ENCODE peak calls at places on chromosomes 2 and 18, in nine cellular contexts. O, K, Q, W, J, G, U, H and T are unnamed samples.

GRCh38 chr18:27227721-27228120 is 42.6 kb upstream of the CHST9 start:
- DNase-seq in O (no peak), K (no peak), Q (no peak), W (no peak), J (no peak), G (no peak), U (no peak), H (no peak), T (no peak)

GRCh38 chr2:9768388-9768787 is 74.9 kb upstream of the TAF1B start:
- DNase-seq in O (no peak), K (no peak), Q (no peak), W (peak), J (no peak), G (no peak), U (no peak), H (no peak), T (no peak)

GRCh38 chr2:28990445-28990844 is 9.3 kb downstream of the TOGARAM2 start:
- DNase-seq in O (no peak), K (no peak), Q (no peak), W (no peak), J (no peak), G (no peak), U (no peak), H (no peak), T (no peak)

GRCh38 chr2:11602563-11603182 is 67.3 kb downstream of the NTSR2 start:
- DNase-seq in O (no peak), K (no peak), Q (no peak), W (no peak), J (no peak), G (no peak), U (no peak), H (no peak), T (no peak)

GRCh38 chr2:43105586-43106562 is 120.5 kb downstream of the ZFP36L2 start:
- DNase-seq in O (peak), K (peak), Q (no peak), W (no peak), J (no peak), G (peak), U (peak), H (peak), T (no peak)

GRCh38 chr2:23916727-23917458 is 10.0 kb downstream of the ATAD2B start:
- DNase-seq in O (no peak), K (no peak), Q (no peak), W (no peak), J (no peak), G (no peak), U (no peak), H (no peak), T (no peak)

GRCh38 chr18:58402247-58402646 is 226.6 kb downstream of the ALPK2 start:
- DNase-seq in O (no peak), K (no peak), Q (peak), W (no peak), J (no peak), G (no peak), U (no peak), H (no peak), T (no peak)

GRCh38 chr18:32998285-32998684 is 225.5 kb upstream of the KLHL14 start:
- DNase-seq in O (no peak), K (no peak), Q (no peak), W (no peak), J (no peak), G (no peak), U (no peak), H (no peak), T (no peak)

GRCh38 chr18:69866250-69866649 is 81.4 kb downstream of the CD226 start:
- DNase-seq in O (no peak), K (no peak), Q (no peak), W (no peak), J (no peak), G (no peak), U (no peak), H (no peak), T (no peak)

GRCh38 chr2:120539937-120540718 is 194.2 kb downstream of the INHBB start:
- DNase-seq in O (peak), K (no peak), Q (no peak), W (no peak), J (peak), G (peak), U (no peak), H (peak), T (no peak)

GRCh38 chr2:64604929-64605550 is 48.7 kb downstream of the SERTAD2 start:
- DNase-seq in O (no peak), K (peak), Q (no peak), W (no peak), J (no peak), G (peak), U (no peak), H (peak), T (no peak)

GRCh38 chr2:149989447-149990063 is 402.0 kb upstream of the MMADHC start:
- DNase-seq in O (peak), K (no peak), Q (no peak), W (no peak), J (no peak), G (no peak), U (no peak), H (peak), T (no peak)

GRCh38 chr2:146801886-146802285 is 1042.9 kb upstream of the ACVR2A start:
- DNase-seq in O (no peak), K (no peak), Q (no peak), W (no peak), J (no peak), G (no peak), U (no peak), H (no peak), T (no peak)

GRCh38 chr2:72895759-72896281 is 8.6 kb downstream of the SPR start:
- DNase-seq in O (peak), K (peak), Q (no peak), W (no peak), J (no peak), G (peak), U (no peak), H (peak), T (no peak)

GRCh38 chr2:26292646-26293045 is 47.9 kb downstream of the HADHB start:
- DNase-seq in O (no peak), K (peak), Q (no peak), W (no peak), J (no peak), G (peak), U (no peak), H (no peak), T (no peak)

GRCh38 chr2:223050900-223051299 is 1.1 kb upstream of the KCNE4 start:
- DNase-seq in O (no peak), K (no peak), Q (no peak), W (no peak), J (no peak), G (no peak), U (no peak), H (peak), T (no peak)

GRCh38 chr2:220396287-220396686 is 768.9 kb downstream of the SLC4A3 start:
- DNase-seq in O (peak), K (no peak), Q (no peak), W (no peak), J (no peak), G (no peak), U (no peak), H (peak), T (no peak)

GRCh38 chr2:19362094-19362649 is 3.7 kb upstream of the OSR1 start:
- DNase-seq in O (no peak), K (no peak), Q (no peak), W (no peak), J (no peak), G (no peak), U (peak), H (no peak), T (no peak)

GRCh38 chr2:159290289-159290907 is 3.9 kb upstream of the WDSUB1 start:
- DNase-seq in O (peak), K (no peak), Q (no peak), W (no peak), J (no peak), G (no peak), U (no peak), H (peak), T (no peak)

GRCh38 chr2:134550566-134551164 is 168.1 kb downstream of the TMEM163 start:
- DNase-seq in O (no peak), K (no peak), Q (no peak), W (no peak), J (no peak), G (no peak), U (no peak), H (no peak), T (no peak)

GRCh38 chr2:203678971-203679370 is 27.5 kb upstream of the CD28 start:
- DNase-seq in O (no peak), K (no peak), Q (no peak), W (no peak), J (no peak), G (no peak), U (no peak), H (no peak), T (no peak)

GRCh38 chr2:190121971-190122370 is 59.4 kb upstream of the MSTN start:
- DNase-seq in O (no peak), K (no peak), Q (no peak), W (no peak), J (no peak), G (no peak), U (peak), H (peak), T (no peak)

GRCh38 chr2:130371723-130372054 is 15.8 kb downstream of the PTPN18 start:
- DNase-seq in O (no peak), K (no peak), Q (no peak), W (no peak), J (no peak), G (peak), U (no peak), H (peak), T (no peak)

GRCh38 chr2:30275256-30275655 is 43.9 kb downstream of the LBH start:
- DNase-seq in O (no peak), K (no peak), Q (no peak), W (no peak), J (no peak), G (no peak), U (no peak), H (no peak), T (no peak)

GRCh38 chr18:23626451-23627279 is 36.0 kb downstream of the ANKRD29 start:
- DNase-seq in O (no peak), K (no peak), Q (no peak), W (no peak), J (no peak), G (no peak), U (no peak), H (no peak), T (no peak)

GRCh38 chr18:7116001-7116831 is 1.4 kb downstream of the LAMA1 start:
- DNase-seq in O (no peak), K (no peak), Q (no peak), W (peak), J (no peak), G (no peak), U (no peak), H (no peak), T (no peak)

GRCh38 chr18:2173464-2173863 is 397.8 kb downstream of the METTL4 start:
- DNase-seq in O (peak), K (no peak), Q (no peak), W (no peak), J (no peak), G (no peak), U (no peak), H (peak), T (no peak)

GRCh38 chr2:56314809-56315208 is 131.0 kb downstream of the CCDC85A start:
- DNase-seq in O (no peak), K (no peak), Q (no peak), W (no peak), J (no peak), G (no peak), U (no peak), H (peak), T (no peak)

GRCh38 chr2:152400607-152401214 is 65.7 kb downstream of the FMNL2 start:
- DNase-seq in O (no peak), K (no peak), Q (no peak), W (no peak), J (no peak), G (no peak), U (no peak), H (peak), T (no peak)

GRCh38 chr2:237744270-237744612 is 54.3 kb upstream of the RBM44 start:
- DNase-seq in O (no peak), K (no peak), Q (no peak), W (no peak), J (no peak), G (no peak), U (no peak), H (no peak), T (no peak)

GRCh38 chr2:159960413-159960812 is 102.0 kb downstream of the PLA2R1 start:
- DNase-seq in O (peak), K (no peak), Q (no peak), W (no peak), J (no peak), G (no peak), U (no peak), H (peak), T (no peak)

GRCh38 chr18:21484851-21485636 is 115.5 kb downstream of the ESCO1 start:
- DNase-seq in O (no peak), K (no peak), Q (no peak), W (no peak), J (no peak), G (no peak), U (no peak), H (peak), T (no peak)

GRCh38 chr2:169107645-169108044 is 38.3 kb downstream of the DHRS9 start:
- DNase-seq in O (no peak), K (no peak), Q (no peak), W (no peak), J (no peak), G (no peak), U (peak), H (no peak), T (no peak)

GRCh38 chr18:40651163-40651562 is 1303.9 kb upstream of the PIK3C3 start:
- DNase-seq in O (no peak), K (no peak), Q (no peak), W (no peak), J (no peak), G (no peak), U (no peak), H (no peak), T (no peak)

GRCh38 chr2:224838335-224838734 is 122.2 kb upstream of the CCDC195 start:
- DNase-seq in O (no peak), K (no peak), Q (no peak), W (no peak), J (no peak), G (no peak), U (no peak), H (peak), T (no peak)

GRCh38 chr2:172865422-172865821 is 129.8 kb downstream of the RAPGEF4 start:
- DNase-seq in O (no peak), K (no peak), Q (no peak), W (no peak), J (no peak), G (no peak), U (no peak), H (no peak), T (no peak)

GRCh38 chr2:217983276-217984233 is 19.2 kb downstream of the TNS1 start:
- DNase-seq in O (no peak), K (peak), Q (no peak), W (no peak), J (no peak), G (no peak), U (no peak), H (no peak), T (no peak)

DNA sequence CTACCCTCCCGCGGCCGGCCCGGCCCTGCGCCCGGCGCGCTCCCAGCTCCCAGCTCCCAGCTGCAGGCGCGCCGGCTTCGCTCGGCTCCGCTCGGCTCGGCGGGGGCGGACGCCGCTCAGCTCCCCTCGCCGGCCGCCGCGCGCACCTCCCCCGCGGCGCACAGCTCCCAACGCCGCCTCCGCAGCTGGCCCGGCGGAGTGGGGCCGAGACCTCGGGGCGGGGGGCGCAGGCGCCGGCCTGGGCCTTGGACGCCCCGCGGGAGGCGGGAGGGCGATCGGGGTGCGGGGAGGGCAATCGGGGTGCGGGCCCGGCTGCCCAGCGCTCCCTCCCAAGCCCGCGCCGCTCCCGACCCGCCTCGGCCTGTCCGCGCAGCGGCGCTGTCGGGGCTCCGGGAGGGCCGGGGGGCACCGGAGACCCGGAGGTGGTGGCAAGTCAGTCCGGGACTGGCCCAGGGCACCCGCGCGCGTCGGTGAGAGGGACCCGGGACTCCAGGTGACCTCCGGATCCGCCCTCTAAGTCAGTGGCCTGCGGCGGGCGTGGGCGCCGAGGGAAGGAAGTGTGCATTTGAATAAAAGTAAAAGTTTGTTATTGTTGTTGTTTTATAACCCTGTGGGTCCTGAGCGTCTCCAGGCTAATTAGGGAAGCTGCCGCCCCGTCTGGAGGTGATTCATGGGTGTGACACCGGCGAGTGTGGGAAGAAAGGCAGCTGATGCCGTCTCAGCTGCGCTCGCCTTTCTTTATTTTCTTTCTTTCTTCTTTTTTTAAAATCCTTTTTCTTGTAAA is at the start of gene CRACDL:
- DNase-seq in O (no peak), K (no peak), Q (no peak), W (peak), J (no peak), G (no peak), U (peak), H (no peak), T (no peak)
- TF ChIP-seq CTCF in O (no peak), K (no peak), Q (no peak), W (no peak), J (no peak), G (no peak), U (no peak), H (no peak), T (no peak)

DNA sequence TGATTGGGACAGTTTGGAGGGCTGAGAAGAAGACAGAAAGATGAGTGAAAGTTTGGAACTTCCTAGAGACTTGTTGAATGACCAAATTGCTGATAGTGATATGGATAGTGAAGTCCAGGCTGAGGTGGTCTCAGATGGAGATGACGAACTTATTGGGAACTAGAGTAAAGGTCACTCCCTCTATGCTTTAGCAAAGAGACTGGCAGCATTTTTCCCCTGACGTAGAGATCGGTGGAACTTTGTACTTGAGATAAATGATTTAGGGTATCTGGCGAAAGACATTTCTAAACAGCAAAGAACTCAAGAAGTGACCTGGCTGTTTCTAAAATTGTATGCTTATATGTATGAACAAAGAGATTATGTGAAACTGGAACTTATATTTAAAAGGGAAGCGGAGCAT is 221.2 kb upstream of the KCNJ3 start:
- DNase-seq in O (no peak), K (no peak), Q (no peak), W (no peak), J (no peak), G (no peak), U (no peak), H (no peak), T (no peak)
- TF ChIP-seq CTCF in O (no peak), K (no peak), Q (no peak), W (no peak), J (no peak), G (no peak), U (no peak), H (no peak), T (no peak)

GRCh38 chr18:56563568-56563967 is 74.8 kb downstream of the TXNL1 start:
- DNase-seq in O (no peak), K (no peak), Q (no peak), W (peak), J (no peak), G (no peak), U (peak), H (no peak), T (no peak)
- TF ChIP-seq CTCF in O (peak), K (no peak), Q (no peak), W (peak), J (no peak), G (no peak), U (peak), H (peak), T (no peak)

GRCh38 chr2:233915133-233915532 is 2.0 kb upstream of the TRPM8 start:
- DNase-seq in O (no peak), K (no peak), Q (no peak), W (no peak), J (no peak), G (no peak), U (no peak), H (no peak), T (no peak)
- TF ChIP-seq CTCF in O (peak), K (no peak), Q (no peak), W (no peak), J (no peak), G (no peak), U (no peak), H (no peak), T (no peak)

DNA sequence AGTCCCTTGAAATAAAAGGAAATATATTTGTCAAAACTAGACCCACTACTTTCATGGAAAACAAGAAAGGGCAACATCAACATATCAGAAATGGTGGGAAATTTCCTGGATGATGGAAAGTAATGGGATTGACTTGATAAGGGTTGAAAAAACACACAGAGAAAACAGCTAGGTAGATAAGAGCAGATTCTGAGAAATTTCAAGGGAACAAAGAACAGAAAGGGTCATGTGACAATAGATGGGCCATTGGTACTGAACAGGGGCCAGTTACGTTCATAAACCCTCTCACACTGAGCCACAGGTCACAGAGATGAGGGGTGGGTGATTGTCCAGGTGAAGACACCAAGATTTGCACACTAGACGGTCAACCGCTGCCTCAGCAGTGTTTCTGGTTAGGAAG is 98.7 kb downstream of the QPCT start:
- DNase-seq in O (no peak), K (no peak), Q (no peak), W (no peak), J (no peak), G (no peak), U (no peak), H (no peak), T (no peak)
- TF ChIP-seq CTCF in O (no peak), K (no peak), Q (no peak), W (no peak), J (no peak), G (no peak), U (no peak), H (no peak), T (no peak)

GRCh38 chr18:5152335-5153020 is 44.6 kb downstream of the AKAIN1 start:
- DNase-seq in O (no peak), K (no peak), Q (no peak), W (peak), J (no peak), G (no peak), U (no peak), H (no peak), T (no peak)
- TF ChIP-seq CTCF in O (no peak), K (no peak), Q (no peak), W (no peak), J (no peak), G (no peak), U (no peak), H (no peak), T (no peak)

GRCh38 chr18:45441110-45441842 is 174.0 kb upstream of the SLC14A2 start:
- DNase-seq in O (no peak), K (no peak), Q (no peak), W (no peak), J (no peak), G (no peak), U (no peak), H (peak), T (no peak)
- TF ChIP-seq CTCF in O (peak), K (no peak), Q (peak), W (no peak), J (peak), G (no peak), U (no peak), H (peak), T (no peak)

DNA sequence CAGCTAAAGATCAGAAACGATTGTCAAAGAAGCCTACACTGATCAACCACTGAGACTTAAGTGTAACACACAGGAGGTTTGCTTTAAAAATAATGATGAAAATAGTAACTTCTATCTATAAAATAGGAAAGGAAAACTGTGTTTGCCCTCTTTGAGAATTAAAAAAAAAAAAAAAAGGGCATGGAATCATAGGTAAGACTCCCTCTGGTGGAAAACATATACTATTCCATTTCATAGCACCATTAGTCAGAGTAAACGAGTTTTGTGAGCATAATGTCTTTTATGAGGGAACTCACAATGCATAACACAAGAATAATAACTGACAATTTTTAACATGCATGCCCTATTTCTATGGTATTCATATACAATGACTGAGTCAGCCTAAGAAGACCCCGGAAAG is 36.3 kb downstream of the SLC35F5 start:
- DNase-seq in O (no peak), K (no peak), Q (no peak), W (no peak), J (no peak), G (no peak), U (no peak), H (peak), T (no peak)
- TF ChIP-seq CTCF in O (peak), K (no peak), Q (no peak), W (no peak), J (no peak), G (no peak), U (peak), H (peak), T (no peak)